ENCODE peak calls at places on chromosomes 16 and 17, in eight cellular contexts. X, Y, I, R, P, U, H and Z are unnamed samples.

GRCh38 chr16:1351215-1351581 is 480 bp downstream of the TSR3 start:
- DNase-seq in U (no peak), Y (no peak), H (no peak), X (no peak), R (no peak), P (no peak), I (no peak), Z (no peak)

GRCh38 chr17:30369995-30370394 is 8.7 kb upstream of the CPD start:
- DNase-seq in P (no peak), H (no peak), Y (no peak), R (no peak), X (no peak), I (no peak), U (no peak), Z (no peak)

GRCh38 chr17:34366529-34367107 is 3.6 kb upstream of the CCL1 start:
- DNase-seq in R (no peak), I (no peak), Y (no peak), U (no peak), H (no peak), X (no peak), P (no peak), Z (no peak)

GRCh38 chr17:74512624-74513084 is 18.6 kb downstream of the CD300LB start:
- DNase-seq in X (no peak), I (no peak), H (no peak), Y (no peak), P (no peak), U (peak; percentile 28), R (no peak), Z (no peak)

GRCh38 chr16:70746040-70746707 is 54.8 kb downstream of the VAC14 start:
- DNase-seq in R (peak; percentile 68), U (peak; percentile 76), X (no peak), I (no peak), Y (peak; percentile 78), H (peak; percentile 88), P (peak; percentile 87), Z (no peak)

GRCh38 chr16:84312783-84313382 is 18.2 kb downstream of the WFDC1 start:
- DNase-seq in Y (no peak), X (no peak), H (no peak), I (no peak), U (no peak), R (no peak), P (no peak), Z (no peak)

GRCh38 chr16:49932943-49933342 is 77.0 kb upstream of the ZNF423 start:
- DNase-seq in P (no peak), Y (no peak), H (no peak), U (no peak), I (no peak), X (no peak), R (no peak), Z (no peak)

GRCh38 chr16:79723583-79724168 is 123.1 kb upstream of the MAF start:
- DNase-seq in X (no peak), H (no peak), I (peak; percentile 94), P (no peak), U (no peak), R (no peak), Y (no peak), Z (no peak)

GRCh38 chr17:47232465-47232864 is 21.2 kb upstream of the ITGB3 start:
- DNase-seq in R (no peak), P (no peak), H (no peak), I (no peak), Y (no peak), X (no peak), U (no peak), Z (no peak)

GRCh38 chr16:69064789-69065313 is 40.6 kb upstream of the HAS3 start:
- DNase-seq in H (no peak), I (no peak), X (no peak), U (no peak), P (no peak), R (no peak), Y (peak; percentile 81), Z (no peak)

GRCh38 chr17:2050246-2050866 is 4.5 kb upstream of the HIC1 start:
- DNase-seq in Y (peak; percentile 81), U (no peak), I (peak; percentile 76), X (peak; percentile 58), R (peak; percentile 57), H (no peak), P (peak; percentile 75), Z (peak; percentile 70)

GRCh38 chr17:48625502-48626201 is 506 bp downstream of the HOXB9 start:
- DNase-seq in R (peak; percentile 84), I (no peak), P (no peak), U (no peak), X (peak; percentile 37), H (no peak), Y (no peak), Z (no peak)

GRCh38 chr16:78290498-78291271 is 191.2 kb downstream of the WWOX start:
- DNase-seq in R (no peak), P (no peak), H (no peak), X (no peak), I (no peak), Y (no peak), U (no peak), Z (no peak)

GRCh38 chr17:41586863-41587495 is at the start of gene KRT14:
- DNase-seq in H (no peak), Y (no peak), X (no peak), U (no peak), R (no peak), I (no peak), P (no peak), Z (no peak)

GRCh38 chr17:42680331-42680808 is 1.3 kb downstream of the CCR10 start:
- DNase-seq in H (no peak), X (no peak), R (no peak), I (no peak), U (no peak), Y (peak; percentile 69), P (no peak), Z (no peak)

GRCh38 chr16:57615813-57616212 is 12.6 kb upstream of the ADGRG1 start:
- DNase-seq in Y (no peak), X (no peak), I (no peak), P (peak; percentile 13), R (no peak), U (no peak), H (no peak), Z (no peak)

GRCh38 chr16:48276102-48276501 is 28.8 kb upstream of the ABCC11 start:
- DNase-seq in I (no peak), U (no peak), P (no peak), R (no peak), X (no peak), Y (no peak), H (no peak), Z (no peak)
- H3K27ac ChIP-seq in I (no peak overlapping the region), U (peak overlapping the region; percentile 37), P (no peak overlapping the region), R (no peak overlapping the region), X (no peak overlapping the region), Y (peak overlapping the region; percentile 25), H (no peak overlapping the region), Z (no peak overlapping the region)

GRCh38 chr17:3804503-3804931 is 3.5 kb upstream of the ITGAE start:
- DNase-seq in X (no peak), H (no peak), Y (no peak), U (no peak), I (no peak), R (no peak), P (peak; percentile 51), Z (no peak)
- H3K4me1 ChIP-seq in X (no peaks in the 10 kb centered on the region), H (no peaks in the 10 kb centered on the region), Y (no peaks in the 10 kb centered on the region), U (no peaks in the 10 kb centered on the region), I (no peaks in the 10 kb centered on the region), R (peaks cover 17% of the 10 kb centered on the region), P (peaks cover 22% of the 10 kb centered on the region), Z (no peaks in the 10 kb centered on the region)

DNA sequence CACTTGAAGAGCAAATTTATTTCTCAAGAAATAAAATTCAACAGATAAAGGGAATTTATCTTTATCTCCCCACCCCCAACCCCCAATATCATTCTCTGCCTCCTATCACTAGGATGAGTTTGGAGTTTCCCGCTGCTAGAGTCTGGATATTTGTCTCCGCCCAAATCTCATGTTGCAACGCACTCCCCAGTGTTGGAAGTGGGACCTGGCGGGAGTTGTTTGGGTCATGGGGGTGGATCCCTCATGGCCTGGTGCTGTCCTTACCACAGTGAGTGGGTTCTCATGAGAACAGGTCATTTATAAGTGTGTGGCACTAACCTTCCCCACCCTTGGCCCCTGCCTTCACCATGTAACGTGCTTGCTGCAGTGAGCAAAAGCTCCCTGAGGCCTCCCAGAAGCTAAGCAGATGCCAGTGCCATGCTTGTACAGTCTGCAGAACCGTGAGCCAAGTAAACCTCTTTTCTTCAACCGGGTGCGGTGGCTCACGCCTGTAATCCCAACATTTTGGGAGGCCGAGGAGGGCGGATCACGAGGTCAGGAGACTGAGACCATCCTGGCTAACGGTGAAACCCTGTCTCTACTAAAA is 6.5 kb downstream of the CEP20 start:
- DNase-seq in U (no peak), Y (peak; percentile 25), H (no peak), X (no peak), R (no peak), P (no peak), I (no peak), Z (no peak)
- H3K27ac ChIP-seq in U (no peak overlapping the region), Y (peak overlapping the region; percentile 1), H (no peak overlapping the region), X (no peak overlapping the region), R (peak overlapping the region; percentile 96), P (no peak overlapping the region), I (no peak overlapping the region), Z (no peak overlapping the region)

GRCh38 chr16:10614685-10615084 is 34.3 kb upstream of the EMP2 start:
- DNase-seq in I (no peak), X (no peak), P (no peak), U (no peak), H (no peak), R (no peak), Y (no peak), Z (no peak)

GRCh38 chr16:10618710-10619209 is 38.4 kb upstream of the EMP2 start:
- DNase-seq in H (no peak), U (no peak), Y (no peak), I (no peak), X (no peak), P (no peak), R (no peak), Z (no peak)

GRCh38 chr16:10616395-10616743 is 36.0 kb upstream of the EMP2 start:
- DNase-seq in I (no peak), R (no peak), H (no peak), P (no peak), U (no peak), Y (no peak), X (no peak), Z (no peak)

GRCh38 chr16:10617662-10618420 is 37.4 kb upstream of the EMP2 start:
- DNase-seq in U (no peak), P (no peak), I (no peak), X (no peak), H (no peak), R (no peak), Y (no peak), Z (no peak)

DNA sequence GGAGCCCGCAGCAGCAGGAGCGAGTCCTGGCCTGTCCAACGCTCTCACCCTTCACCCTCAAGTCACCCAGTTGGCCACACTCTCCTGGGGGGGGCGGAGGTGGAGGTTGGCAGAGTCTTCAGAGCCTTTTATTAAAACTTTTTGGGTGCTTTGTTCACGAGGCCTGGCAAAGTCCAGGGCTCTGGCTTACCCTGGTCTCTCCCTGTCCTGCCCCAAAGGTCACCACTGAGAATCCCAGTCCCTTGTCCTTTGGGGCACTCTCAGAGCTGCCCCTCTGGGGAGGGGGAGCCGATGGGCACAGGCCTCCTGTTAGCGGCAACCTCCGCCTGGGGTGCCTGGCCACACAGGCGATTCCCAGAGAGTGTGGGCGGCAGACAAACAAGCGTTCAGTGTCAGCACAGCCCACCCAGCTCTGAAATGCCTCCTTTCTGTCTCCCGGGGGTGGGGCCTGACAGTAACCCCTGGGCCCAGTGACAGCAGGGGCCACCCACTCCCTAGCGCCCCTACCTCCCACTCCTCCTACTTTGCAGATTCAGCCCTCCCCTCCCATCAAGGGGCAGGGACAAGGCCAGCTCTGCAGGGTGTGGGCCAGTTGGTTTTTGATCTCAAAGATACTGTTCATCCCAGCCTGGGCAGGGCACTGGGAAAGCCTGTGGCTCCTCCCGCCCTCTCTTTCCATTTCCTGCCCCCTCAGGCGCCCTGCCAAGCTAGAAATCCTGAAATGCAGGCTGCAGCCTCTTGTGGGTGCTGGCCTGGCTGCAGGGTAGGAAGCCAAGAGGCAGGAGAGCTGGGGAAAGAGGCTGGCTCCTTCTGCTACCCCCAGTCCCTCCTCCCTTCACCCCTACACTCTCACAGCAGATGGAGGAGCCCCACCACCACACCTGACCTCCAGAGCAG is 36.6 kb upstream of the EMP2 start:
- DNase-seq in H (no peak), Y (peak; percentile 62), I (no peak), U (no peak), P (peak; percentile 42), X (no peak), R (no peak), Z (no peak)
- H3K4me1 ChIP-seq in H (no peaks in the 10 kb centered on the region), Y (no peaks in the 10 kb centered on the region), I (peaks cover 20% of the 10 kb centered on the region), U (no peaks in the 10 kb centered on the region), P (no peaks in the 10 kb centered on the region), X (no peaks in the 10 kb centered on the region), R (peaks cover 9% of the 10 kb centered on the region), Z (no peaks in the 10 kb centered on the region)